ENCODE peak calls at places on chromosomes 13 and 19, in eight cellular contexts. E is mesenchymal stem cell, X is aorta, L is right atrium auricular region, A is heart left ventricle, D is adipocyte, U is adrenal gland, Y is heart right ventricle. B is an unnamed sample.

GRCh38 chr19:47032171-47032811 is 12.7 kb downstream of the NPAS1 start:
- DNase-seq in D (peak; percentile 55), U (no peak), Y (peak; percentile 48), L (no peak), E (no peak), X (no peak), A (no peak), B (no peak)

GRCh38 chr19:29625316-29625715 is 19.2 kb downstream of the POP4 start:
- DNase-seq in Y (no peak), X (no peak), E (no peak), D (no peak), U (no peak), L (no peak), A (no peak), B (no peak)

GRCh38 chr13:101989798-101990350 is 412.0 kb downstream of the FGF14 start:
- DNase-seq in E (no peak), U (no peak), A (no peak), Y (no peak), L (no peak), D (no peak), X (no peak), B (no peak)

GRCh38 chr19:40424637-40425449 is 949 bp downstream of the SERTAD1 start:
- DNase-seq in A (no peak), X (no peak), D (peak; percentile 53), E (peak; percentile 41), U (no peak), L (no peak), Y (no peak), B (no peak)

GRCh38 chr19:46697142-46697960 is 19.6 kb downstream of the PRKD2 start:
- DNase-seq in L (peak; percentile 86), X (peak; percentile 91), E (peak; percentile 88), Y (peak; percentile 87), U (peak; percentile 93), A (peak; percentile 91), D (peak; percentile 19), B (no peak)

GRCh38 chr19:16274466-16274865 is 50.2 kb upstream of the KLF2 start:
- DNase-seq in A (no peak), E (no peak), Y (no peak), L (no peak), U (no peak), X (no peak), D (peak; percentile 32), B (no peak)

GRCh38 chr13:43664700-43665191 is 122.0 kb downstream of the ENOX1 start:
- DNase-seq in X (no peak), D (peak; percentile 71), E (peak; percentile 69), U (no peak), L (no peak), A (peak; percentile 30), Y (peak; percentile 9), B (no peak)

GRCh38 chr13:41502676-41503075 is 45.3 kb downstream of the RGCC start:
- DNase-seq in D (no peak), E (no peak), X (no peak), Y (no peak), A (no peak), U (no peak), L (no peak), B (no peak)

GRCh38 chr19:43534811-43535761 is 2.1 kb downstream of the ZNF575 start:
- DNase-seq in X (peak; percentile 80), A (peak; percentile 81), E (peak; percentile 74), L (peak; percentile 73), Y (peak; percentile 74), U (peak; percentile 78), D (peak; percentile 61), B (no peak)

GRCh38 chr19:31334101-31334848 is 15.0 kb downstream of the TSHZ3 start:
- DNase-seq in D (peak; percentile 37), A (no peak), U (no peak), Y (no peak), L (no peak), E (peak; percentile 53), X (no peak), B (no peak)

GRCh38 chr19:46461537-46461936 is 9.8 kb downstream of the PNMA8A start:
- DNase-seq in L (no peak), E (no peak), U (no peak), D (no peak), X (no peak), Y (no peak), A (no peak), B (no peak)

GRCh38 chr13:26468203-26468602 is 89.3 kb upstream of the WASF3 start:
- DNase-seq in L (peak; percentile 34), X (no peak), A (no peak), E (no peak), Y (no peak), D (no peak), U (no peak), B (no peak)

GRCh38 chr13:35649162-35649561 is 172.7 kb upstream of the MAB21L1 start:
- DNase-seq in L (no peak), A (no peak), E (no peak), Y (no peak), U (no peak), D (peak; percentile 47), X (no peak), B (no peak)

GRCh38 chr13:106530209-106530906 is 5.1 kb downstream of the EFNB2 start:
- DNase-seq in U (no peak), Y (no peak), E (no peak), A (no peak), X (no peak), D (no peak), L (no peak), B (no peak)

GRCh38 chr19:45419396-45419795 is 4.3 kb downstream of the ERCC1 start:
- DNase-seq in U (no peak), E (no peak), Y (no peak), L (no peak), X (peak; percentile 75), D (no peak), A (peak; percentile 58), B (no peak)

GRCh38 chr13:20815469-20815868 is 41.7 kb upstream of the EEF1AKMT1 start:
- DNase-seq in E (peak; percentile 31), D (peak; percentile 30), L (no peak), A (no peak), X (no peak), Y (no peak), U (no peak), B (no peak)

GRCh38 chr19:37966211-37967072 is 59.4 kb downstream of the SIPA1L3 start:
- DNase-seq in A (no peak), U (no peak), Y (no peak), L (no peak), D (no peak), X (no peak), E (no peak), B (no peak)

GRCh38 chr19:40677156-40677555 is 13.3 kb downstream of the NUMBL start:
- DNase-seq in D (no peak), A (no peak), L (no peak), Y (no peak), E (no peak), X (no peak), U (no peak), B (no peak)

GRCh38 chr13:96020155-96020575 is 33.0 kb downstream of the UGGT2 start:
- DNase-seq in U (peak; percentile 50), L (no peak), E (peak; percentile 68), A (no peak), D (peak; percentile 81), Y (no peak), X (no peak), B (no peak)

GRCh38 chr13:51632643-51633357 is 48.5 kb downstream of the WDFY2 start:
- DNase-seq in D (no peak), L (no peak), Y (no peak), E (no peak), A (peak; percentile 31), X (no peak), U (no peak), B (no peak)

GRCh38 chr13:82693607-82694006 is 1188.7 kb downstream of the SLITRK1 start:
- DNase-seq in X (no peak), A (no peak), L (no peak), E (no peak), Y (no peak), U (no peak), D (no peak), B (no peak)

GRCh38 chr19:2290441-2291184 is 8.6 kb upstream of the PEAK3 start:
- DNase-seq in X (peak; percentile 42), E (no peak), D (no peak), U (no peak), L (no peak), Y (no peak), A (no peak), B (no peak)

GRCh38 chr19:2288010-2288742 is 6.2 kb upstream of the PEAK3 start:
- DNase-seq in L (no peak), D (no peak), E (no peak), U (no peak), A (no peak), Y (no peak), X (no peak), B (no peak)

GRCh38 chr19:2289714-2290435 is 7.9 kb upstream of the PEAK3 start:
- DNase-seq in U (no peak), X (peak; percentile 77), E (no peak), L (no peak), D (peak; percentile 33), Y (no peak), A (peak; percentile 55), B (no peak)

GRCh38 chr19:2287585-2287984 is 5.6 kb upstream of the PEAK3 start:
- DNase-seq in A (no peak), X (no peak), L (no peak), D (no peak), U (no peak), E (no peak), Y (no peak), B (no peak)

GRCh38 chr19:2288743-2289713 is 7.1 kb upstream of the PEAK3 start:
- DNase-seq in Y (no peak), D (no peak), E (no peak), L (no peak), X (no peak), A (no peak), U (no peak), B (no peak)
- H3K27me3 ChIP-seq in Y (peaks cover 51% of the 10 kb centered on the region), D (peaks cover 32% of the 10 kb centered on the region), E (peaks cover 60% of the 10 kb centered on the region), L (peaks cover 28% of the 10 kb centered on the region), X (no peaks in the 10 kb centered on the region), A (peaks cover 52% of the 10 kb centered on the region), U (peaks cover 40% of the 10 kb centered on the region), B (peaks cover 86% of the 10 kb centered on the region)

GRCh38 chr19:3224346-3225325 is at the start of gene CELF5:
- DNase-seq in E (peak; percentile 32), D (peak; percentile 82), L (no peak), Y (peak; percentile 59), X (no peak), U (no peak), A (peak; percentile 54), B (no peak)
- H3K27me3 ChIP-seq in E (peaks cover 56% of the 10 kb centered on the region), D (peaks cover 31% of the 10 kb centered on the region), L (peaks cover 6% of the 10 kb centered on the region), Y (peaks cover 43% of the 10 kb centered on the region), X (no peaks in the 10 kb centered on the region), U (peaks cover 14% of the 10 kb centered on the region), A (peaks cover 59% of the 10 kb centered on the region), B (peaks cover 20% of the 10 kb centered on the region)

GRCh38 chr13:112073245-112074138 is 6.5 kb downstream of the SOX1 start:
- DNase-seq in D (no peak), Y (no peak), E (no peak), A (no peak), X (no peak), U (no peak), L (no peak), B (no peak)
- H3K27me3 ChIP-seq in D (peaks cover 71% of the 10 kb centered on the region), Y (peaks cover 99% of the 10 kb centered on the region), E (peaks cover 79% of the 10 kb centered on the region), A (peaks cover 99% of the 10 kb centered on the region), X (no peaks in the 10 kb centered on the region), U (peaks cover 92% of the 10 kb centered on the region), L (peaks cover 77% of the 10 kb centered on the region), B (peaks cover 58% of the 10 kb centered on the region)

DNA sequence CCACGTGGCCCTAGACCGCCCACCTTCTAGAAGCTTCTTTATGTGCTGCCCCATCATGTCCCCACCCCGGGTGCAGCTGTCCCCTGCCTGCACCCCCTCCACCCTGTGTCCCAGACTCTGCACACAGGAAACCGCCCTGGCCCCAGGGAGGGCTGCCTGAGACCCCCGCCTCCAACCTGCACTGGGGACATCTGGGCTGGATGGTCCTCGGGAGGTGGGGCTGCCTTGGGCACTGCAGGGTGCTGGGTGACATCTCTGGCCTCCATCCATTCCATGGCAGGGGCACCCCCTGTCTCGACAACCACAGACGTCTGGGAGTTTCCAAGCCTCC is 17.8 kb upstream of the ZBTB7A start:
- DNase-seq in D (no peak), E (no peak), X (no peak), L (no peak), A (no peak), Y (no peak), U (no peak), B (no peak)
- H3K27me3 ChIP-seq in D (no peaks in the 10 kb centered on the region), E (no peaks in the 10 kb centered on the region), X (no peaks in the 10 kb centered on the region), L (no peaks in the 10 kb centered on the region), A (no peaks in the 10 kb centered on the region), Y (no peaks in the 10 kb centered on the region), U (no peaks in the 10 kb centered on the region), B (no peaks in the 10 kb centered on the region)

B was measured in esophagus squamous epithelium.